ENCODE peak calls at places on chromosome 3, in four cellular contexts. J, M, E and Y are unnamed samples.

GRCh38 chr3:175355801-175356335 is 496.7 kb downstream of the NAALADL2 start:
- DNase-seq in M (no peak), E (no peak), J (no peak), Y (no peak)

GRCh38 chr3:39135170-39135805 is 18.1 kb downstream of the CSRNP1 start:
- DNase-seq in J (no peak), M (no peak), E (no peak), Y (peak; percentile 53)

GRCh38 chr3:94089126-94089525 is 26.3 kb downstream of the NSUN3 start:
- DNase-seq in M (no peak), J (no peak), E (no peak), Y (no peak)

GRCh38 chr3:16061491-16061890 is 113.0 kb upstream of the GALNT15 start:
- DNase-seq in E (no peak), J (no peak), M (no peak), Y (no peak)

GRCh38 chr3:46471371-46471914 is 6.7 kb upstream of the LTF start:
- DNase-seq in M (no peak), J (no peak), E (no peak), Y (no peak)

GRCh38 chr3:129560269-129560787 is 17.4 kb downstream of the H1-8 start:
- DNase-seq in M (no peak), J (no peak), E (peak; percentile 86), Y (no peak)

GRCh38 chr3:101091489-101091888 is 98.3 kb upstream of the ABI3BP start:
- DNase-seq in E (no peak), M (no peak), J (no peak), Y (no peak)

GRCh38 chr3:46914849-46915248 is 37.3 kb downstream of the PTH1R start:
- DNase-seq in M (no peak), J (no peak), E (no peak), Y (no peak)

GRCh38 chr3:53689681-53690080 is 156.5 kb downstream of the CHDH start:
- DNase-seq in J (no peak), M (no peak), E (no peak), Y (no peak)

GRCh38 chr3:150588027-150588830 is 14.9 kb upstream of the SELENOT start:
- DNase-seq in M (no peak), E (no peak), J (no peak), Y (no peak)

GRCh38 chr3:24389108-24390090 is 105.3 kb downstream of the THRB start:
- DNase-seq in E (no peak), J (no peak), M (no peak), Y (no peak)

GRCh38 chr3:146709969-146710368 is 104.8 kb upstream of the PLSCR5 start:
- DNase-seq in M (no peak), J (no peak), E (peak; percentile 33), Y (no peak)

GRCh38 chr3:71087109-71088018 is 496.2 kb downstream of the FOXP1 start:
- DNase-seq in J (peak; percentile 60), M (no peak), E (peak; percentile 76), Y (peak; percentile 59)

GRCh38 chr3:128685001-128685726 is 34.5 kb upstream of the RPN1 start:
- DNase-seq in J (no peak), E (no peak), M (no peak), Y (no peak)

GRCh38 chr3:112303811-112304325 is 9.9 kb upstream of the SLC9C1 start:
- DNase-seq in J (no peak), M (no peak), E (peak; percentile 54), Y (peak; percentile 34)

GRCh38 chr3:106717178-106717780 is 660.0 kb upstream of the CCDC54 start:
- DNase-seq in E (no peak), M (no peak), J (no peak), Y (no peak)

GRCh38 chr3:54122046-54122801 is at the start of gene CACNA2D3:
- DNase-seq in E (no peak), M (no peak), J (no peak), Y (no peak)

GRCh38 chr3:100386437-100387064 is 14.3 kb downstream of the TOMM70 start:
- DNase-seq in J (no peak), E (no peak), M (peak; percentile 28), Y (peak; percentile 20)

GRCh38 chr3:162165346-162165745 is 668.7 kb downstream of the OTOL1 start:
- DNase-seq in E (no peak), J (peak; percentile 2), M (no peak), Y (no peak)

GRCh38 chr3:168655591-168655990 is 559.9 kb upstream of the GOLIM4 start:
- DNase-seq in M (no peak), J (no peak), E (no peak), Y (no peak)

GRCh38 chr3:29291262-29291981 is 10.6 kb downstream of the RBMS3 start:
- DNase-seq in J (no peak), E (no peak), M (no peak), Y (peak; percentile 32)

GRCh38 chr3:124714218-124714853 is 15.9 kb upstream of the UMPS start:
- DNase-seq in M (no peak), E (no peak), J (no peak), Y (no peak)

GRCh38 chr3:63763156-63763555 is 55.9 kb upstream of the C3orf49 start:
- DNase-seq in M (no peak), J (no peak), E (no peak), Y (no peak)

GRCh38 chr3:35932995-35933394 is 293.7 kb downstream of the ARPP21 start:
- DNase-seq in E (peak; percentile 89), M (no peak), J (no peak), Y (peak; percentile 98)

GRCh38 chr3:195119461-195120198 is 151.3 kb downstream of the XXYLT1 start:
- DNase-seq in M (no peak), J (no peak), E (peak; percentile 77), Y (peak; percentile 92)

GRCh38 chr3:32296251-32297204 is 58.0 kb downstream of the CMTM8 start:
- DNase-seq in E (peak; percentile 71), J (peak; percentile 74), M (peak; percentile 82), Y (peak; percentile 85)